ENCODE peak calls at places on chromosome 16, in ten cellular contexts. B, R, O, K, M, Q, H, T, W and F are unnamed samples.

GRCh38 chr16:57612494-57612893 is 15.9 kb upstream of the ADGRG1 start:
- DNase-seq in B (no peak), R (no peak), O (no peak), K (no peak), M (no peak), Q (no peak), H (no peak), T (no peak), W (no peak), F (no peak)

GRCh38 chr16:84917492-84917891 is 93.8 kb downstream of the ZDHHC7 start:
- DNase-seq in B (no peak), R (no peak), O (no peak), K (no peak), M (no peak), Q (no peak), H (no peak), T (no peak), W (no peak), F (no peak)

GRCh38 chr16:53094013-53094630 is 39.3 kb downstream of the CHD9 start:
- DNase-seq in B (no peak), R (peak), O (peak), K (no peak), M (no peak), Q (no peak), H (no peak), T (peak), W (no peak), F (no peak)

GRCh38 chr16:24667244-24667764 is 62.1 kb upstream of the TNRC6A start:
- DNase-seq in B (no peak), R (no peak), O (no peak), K (no peak), M (no peak), Q (no peak), H (no peak), T (no peak), W (no peak), F (no peak)

GRCh38 chr16:50311134-50311528 is 44.8 kb downstream of the ADCY7 start:
- DNase-seq in B (no peak), R (no peak), O (no peak), K (no peak), M (no peak), Q (no peak), H (no peak), T (no peak), W (no peak), F (no peak)

GRCh38 chr16:3872216-3872895 is 8.2 kb downstream of the CREBBP start:
- DNase-seq in B (no peak), R (no peak), O (no peak), K (no peak), M (no peak), Q (no peak), H (no peak), T (no peak), W (no peak), F (no peak)

GRCh38 chr16:15879255-15879804 is 9.1 kb downstream of the CEP20 start:
- DNase-seq in B (peak), R (no peak), O (no peak), K (peak), M (peak), Q (no peak), H (no peak), T (no peak), W (no peak), F (no peak)

GRCh38 chr16:19029980-19030379 is 37.4 kb upstream of the COQ7 start:
- DNase-seq in B (no peak), R (no peak), O (no peak), K (no peak), M (no peak), Q (no peak), H (no peak), T (no peak), W (no peak), F (no peak)

GRCh38 chr16:51556694-51557327 is 405.7 kb upstream of the SALL1 start:
- DNase-seq in B (peak), R (no peak), O (no peak), K (peak), M (peak), Q (peak), H (no peak), T (peak), W (no peak), F (peak)

GRCh38 chr16:87836844-87837581 is 32.3 kb downstream of the SLC7A5 start:
- DNase-seq in B (no peak), R (peak), O (no peak), K (no peak), M (no peak), Q (no peak), H (no peak), T (no peak), W (no peak), F (no peak)

GRCh38 chr16:22912654-22913053 is 98.7 kb downstream of the HS3ST2 start:
- DNase-seq in B (no peak), R (no peak), O (no peak), K (no peak), M (no peak), Q (peak), H (no peak), T (no peak), W (no peak), F (no peak)

GRCh38 chr16:22257440-22257839 is 39.8 kb upstream of the POLR3E start:
- DNase-seq in B (no peak), R (no peak), O (no peak), K (no peak), M (no peak), Q (no peak), H (no peak), T (no peak), W (no peak), F (no peak)

GRCh38 chr16:89393731-89394406 is 96.5 kb downstream of the ANKRD11 start:
- DNase-seq in B (peak), R (peak), O (no peak), K (no peak), M (no peak), Q (no peak), H (no peak), T (no peak), W (no peak), F (no peak)

GRCh38 chr16:48558269-48558915 is 51.6 kb downstream of the N4BP1 start:
- DNase-seq in B (no peak), R (no peak), O (no peak), K (no peak), M (no peak), Q (no peak), H (no peak), T (no peak), W (no peak), F (no peak)

GRCh38 chr16:57115504-57116182 is 23.3 kb downstream of the CPNE2 start:
- DNase-seq in B (no peak), R (peak), O (no peak), K (no peak), M (peak), Q (peak), H (peak), T (peak), W (no peak), F (no peak)

GRCh38 chr16:26070595-26071170 is 378.9 kb downstream of the HS3ST4 start:
- DNase-seq in B (no peak), R (no peak), O (no peak), K (no peak), M (no peak), Q (peak), H (no peak), T (no peak), W (no peak), F (no peak)

GRCh38 chr16:68357521-68357922 is 46.7 kb downstream of the PRMT7 start:
- DNase-seq in B (no peak), R (no peak), O (no peak), K (no peak), M (no peak), Q (no peak), H (no peak), T (no peak), W (no peak), F (no peak)

GRCh38 chr16:27431773-27432599 is 30.0 kb downstream of the IL21R start:
- DNase-seq in B (peak), R (no peak), O (no peak), K (no peak), M (peak), Q (no peak), H (no peak), T (no peak), W (no peak), F (no peak)

GRCh38 chr16:86975445-86975844 is 341.7 kb downstream of the C16orf95 start:
- DNase-seq in B (peak), R (no peak), O (no peak), K (peak), M (peak), Q (peak), H (no peak), T (peak), W (no peak), F (peak)

GRCh38 chr16:48409839-48410610 is 24.8 kb upstream of the SIAH1 start:
- DNase-seq in B (peak), R (no peak), O (no peak), K (peak), M (peak), Q (no peak), H (no peak), T (no peak), W (no peak), F (peak)

GRCh38 chr16:72999541-73000019 is 48.3 kb downstream of the ZFHX3 start:
- DNase-seq in B (no peak), R (no peak), O (no peak), K (no peak), M (no peak), Q (no peak), H (no peak), T (no peak), W (no peak), F (no peak)

GRCh38 chr16:50363656-50364055 is 5.1 kb downstream of the BRD7 start:
- DNase-seq in B (no peak), R (no peak), O (no peak), K (no peak), M (no peak), Q (no peak), H (no peak), T (no peak), W (no peak), F (no peak)

GRCh38 chr16:16930309-16931000 is 540.3 kb downstream of the XYLT1 start:
- DNase-seq in B (no peak), R (no peak), O (no peak), K (no peak), M (no peak), Q (no peak), H (no peak), T (no peak), W (no peak), F (no peak)